ENCODE peak calls at places on chromosomes 12 and 14, in ten cellular contexts. T is heart left ventricle; K is SK-N-SH; L is CD8-positive, alpha-beta T cell; O is effector memory CD4-positive, alpha-beta T cell; M is brain microvascular endothelial cell; Y is fibroblast of mammary gland; N is lower leg skin; U is ascending aorta; S is NB4. R is an unnamed sample.

GRCh38 chr12:26566670-26567069 is 266.3 kb downstream of the ITPR2 start:
- DNase-seq in T (no peak), K (no peak), L (no peak), O (no peak), M (no peak), Y (peak), N (no peak), U (no peak), S (no peak), R (no peak)

GRCh38 chr14:96424104-96424989 is 32.4 kb downstream of the AK7 start:
- DNase-seq in T (no peak), K (peak), L (peak), O (no peak), M (peak), Y (peak), N (no peak), U (no peak), S (peak), R (no peak)

GRCh38 chr12:12185424-12185823 is 81.4 kb downstream of the LRP6 start:
- DNase-seq in T (no peak), K (no peak), L (no peak), O (no peak), M (no peak), Y (no peak), N (no peak), U (no peak), S (no peak), R (no peak)

GRCh38 chr12:89177802-89178201 is 174.5 kb downstream of the DUSP6 start:
- DNase-seq in T (no peak), K (no peak), L (no peak), O (no peak), M (no peak), Y (no peak), N (no peak), U (no peak), S (no peak), R (no peak)

GRCh38 chr14:35146711-35147149 is 24.4 kb downstream of the PRORP start:
- DNase-seq in T (no peak), K (no peak), L (no peak), O (no peak), M (no peak), Y (no peak), N (no peak), U (no peak), S (no peak), R (no peak)

GRCh38 chr12:59579616-59580015 is 16.2 kb upstream of the SLC16A7 start:
- DNase-seq in T (no peak), K (no peak), L (no peak), O (no peak), M (no peak), Y (no peak), N (no peak), U (no peak), S (no peak), R (no peak)

GRCh38 chr14:68672609-68673285 is 120.1 kb downstream of the ZFP36L1 start:
- DNase-seq in T (no peak), K (no peak), L (no peak), O (no peak), M (no peak), Y (peak), N (no peak), U (no peak), S (no peak), R (no peak)

GRCh38 chr14:73025544-73025943 is 1.4 kb downstream of the ZFYVE1 start:
- DNase-seq in T (no peak), K (no peak), L (no peak), O (no peak), M (no peak), Y (peak), N (no peak), U (no peak), S (no peak), R (no peak)

GRCh38 chr14:50410921-50411320 is 14.2 kb upstream of the CDKL1 start:
- DNase-seq in T (no peak), K (no peak), L (no peak), O (no peak), M (no peak), Y (peak), N (no peak), U (no peak), S (no peak), R (no peak)

GRCh38 chr12:43291516-43291915 is 260.5 kb downstream of the ADAMTS20 start:
- DNase-seq in T (no peak), K (no peak), L (no peak), O (no peak), M (peak), Y (peak), N (no peak), U (no peak), S (no peak), R (no peak)

GRCh38 chr14:73723799-73724621 is 9.8 kb upstream of the PNMA1 start:
- DNase-seq in T (peak), K (peak), L (no peak), O (no peak), M (peak), Y (peak), N (peak), U (peak), S (peak), R (no peak)

GRCh38 chr14:81453166-81453766 is 53.1 kb upstream of the STON2 start:
- DNase-seq in T (no peak), K (peak), L (peak), O (no peak), M (peak), Y (peak), N (peak), U (no peak), S (peak), R (no peak)

GRCh38 chr12:14928946-14929345 is 9.4 kb downstream of the ERP27 start:
- DNase-seq in T (no peak), K (no peak), L (no peak), O (no peak), M (no peak), Y (no peak), N (no peak), U (no peak), S (no peak), R (no peak)

GRCh38 chr14:96051642-96052540 is 12.7 kb downstream of the C14orf132 start:
- DNase-seq in T (no peak), K (no peak), L (no peak), O (no peak), M (no peak), Y (no peak), N (no peak), U (peak), S (peak), R (peak)

GRCh38 chr12:114480309-114481199 is 74.6 kb upstream of the TBX5 start:
- DNase-seq in T (no peak), K (no peak), L (no peak), O (no peak), M (no peak), Y (peak), N (no peak), U (no peak), S (no peak), R (no peak)

GRCh38 chr12:129067482-129067881 is 214.2 kb downstream of the GLT1D1 start:
- DNase-seq in T (no peak), K (peak), L (no peak), O (no peak), M (peak), Y (no peak), N (no peak), U (no peak), S (peak), R (no peak)

GRCh38 chr12:44812062-44812461 is 64.1 kb downstream of the NELL2 start:
- DNase-seq in T (no peak), K (no peak), L (peak), O (no peak), M (no peak), Y (peak), N (no peak), U (no peak), S (peak), R (no peak)

GRCh38 chr12:6946033-6946919 is 2.5 kb downstream of the C12orf57 start:
- DNase-seq in T (no peak), K (peak), L (peak), O (peak), M (no peak), Y (no peak), N (no peak), U (peak), S (no peak), R (no peak)

GRCh38 chr14:104106471-104106991 is 21.0 kb downstream of the ASPG start:
- DNase-seq in T (peak), K (no peak), L (no peak), O (no peak), M (no peak), Y (no peak), N (no peak), U (peak), S (no peak), R (no peak)

GRCh38 chr12:98758331-98758730 is 113.2 kb downstream of the APAF1 start:
- DNase-seq in T (peak), K (no peak), L (no peak), O (no peak), M (no peak), Y (peak), N (no peak), U (no peak), S (no peak), R (no peak)

GRCh38 chr14:100666403-100666802 is 60.3 kb upstream of the DLK1 start:
- DNase-seq in T (no peak), K (no peak), L (no peak), O (no peak), M (no peak), Y (no peak), N (no peak), U (no peak), S (no peak), R (no peak)

GRCh38 chr12:94545937-94546771 is 86.5 kb upstream of the CEP83 start:
- DNase-seq in T (peak), K (peak), L (no peak), O (no peak), M (peak), Y (peak), N (no peak), U (no peak), S (peak), R (peak)

GRCh38 chr12:106386836-106387555 is 29.4 kb downstream of the POLR3B start:
- DNase-seq in T (no peak), K (no peak), L (no peak), O (no peak), M (no peak), Y (peak), N (no peak), U (no peak), S (no peak), R (peak)

GRCh38 chr12:92552412-92553108 is 150.2 kb upstream of the PLEKHG7 start:
- DNase-seq in T (no peak), K (no peak), L (no peak), O (no peak), M (no peak), Y (no peak), N (no peak), U (no peak), S (no peak), R (no peak)

GRCh38 chr12:111322336-111323250 is 46.3 kb downstream of the PHETA1 start:
- DNase-seq in T (peak), K (no peak), L (no peak), O (no peak), M (no peak), Y (no peak), N (no peak), U (no peak), S (no peak), R (no peak)

GRCh38 chr12:45130881-45131281 is 80.0 kb upstream of the DBX2 start:
- DNase-seq in T (peak), K (peak), L (peak), O (no peak), M (peak), Y (peak), N (peak), U (peak), S (peak), R (peak)

GRCh38 chr14:49051328-49052060 is 534.7 kb downstream of the RPS29 start:
- DNase-seq in T (no peak), K (no peak), L (no peak), O (no peak), M (peak), Y (peak), N (no peak), U (no peak), S (no peak), R (no peak)

GRCh38 chr12:49825360-49825970 is 2.7 kb downstream of the NCKAP5L start:
- DNase-seq in T (peak), K (no peak), L (no peak), O (no peak), M (peak), Y (peak), N (no peak), U (peak), S (peak), R (peak)

GRCh38 chr12:49824416-49824815 is 3.8 kb downstream of the NCKAP5L start:
- DNase-seq in T (no peak), K (no peak), L (no peak), O (no peak), M (no peak), Y (no peak), N (no peak), U (no peak), S (no peak), R (no peak)

GRCh38 chr12:49827351-49828099 is 688 bp downstream of the NCKAP5L start:
- DNase-seq in T (peak), K (peak), L (peak), O (peak), M (peak), Y (peak), N (no peak), U (peak), S (peak), R (peak)

GRCh38 chr12:49824886-49825285 is 3.3 kb downstream of the NCKAP5L start:
- DNase-seq in T (no peak), K (no peak), L (no peak), O (no peak), M (peak), Y (peak), N (no peak), U (no peak), S (peak), R (peak)

DNA sequence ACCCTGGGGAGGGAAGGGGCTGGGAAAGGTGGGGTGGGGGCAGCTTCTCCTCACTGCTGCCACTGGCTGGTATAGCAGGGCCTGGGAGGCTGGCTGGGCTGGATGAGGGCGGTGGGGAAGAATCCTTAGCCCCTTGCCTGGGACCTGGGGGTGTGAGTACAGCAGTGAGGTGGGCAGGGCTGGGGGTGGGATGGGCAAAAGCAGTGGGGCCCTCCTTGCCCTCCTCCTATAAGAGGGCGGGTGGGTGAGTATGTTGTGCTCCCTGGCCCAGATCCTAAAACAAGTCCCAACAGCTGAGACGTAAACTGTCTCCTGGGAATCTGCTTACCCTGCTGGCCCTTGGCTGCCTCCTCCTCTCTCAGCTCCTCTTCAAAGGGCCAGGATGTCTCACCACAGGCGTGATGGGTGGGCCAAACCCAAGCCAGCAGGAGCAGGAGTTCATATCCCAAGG is 2.2 kb downstream of the NCKAP5L start:
- DNase-seq in T (no peak), K (no peak), L (no peak), O (no peak), M (no peak), Y (peak), N (no peak), U (no peak), S (no peak), R (peak)
- H3K4me3 ChIP-seq in T (peak), K (no peak), L (no peak), O (no peak), M (no peak), Y (peak), N (no peak), U (peak), S (no peak), R (peak)

GRCh38 chr12:57725851-57726150 is 12.7 kb downstream of the AGAP2 start:
- DNase-seq in T (no peak), K (no peak), L (no peak), O (no peak), M (no peak), Y (no peak), N (no peak), U (no peak), S (no peak), R (no peak)
- H3K4me3 ChIP-seq in T (peak), K (peak), L (no peak), O (no peak), M (peak), Y (peak), N (peak), U (peak), S (no peak), R (peak)

GRCh38 chr12:49962861-49963765 is 1.4 kb downstream of the AQP5 start:
- DNase-seq in T (peak), K (no peak), L (no peak), O (no peak), M (no peak), Y (no peak), N (no peak), U (peak), S (no peak), R (no peak)

GRCh38 chr12:49966511-49967041 is 4.9 kb downstream of the AQP5 start:
- DNase-seq in T (no peak), K (no peak), L (no peak), O (no peak), M (no peak), Y (no peak), N (no peak), U (no peak), S (no peak), R (peak)

GRCh38 chr12:49963976-49964815 is 2.5 kb downstream of the AQP5 start:
- DNase-seq in T (no peak), K (no peak), L (no peak), O (no peak), M (no peak), Y (no peak), N (no peak), U (no peak), S (no peak), R (no peak)

GRCh38 chr12:49965836-49966235 is 4.2 kb downstream of the AQP5 start:
- DNase-seq in T (no peak), K (no peak), L (no peak), O (no peak), M (no peak), Y (no peak), N (no peak), U (no peak), S (no peak), R (peak)

DNA sequence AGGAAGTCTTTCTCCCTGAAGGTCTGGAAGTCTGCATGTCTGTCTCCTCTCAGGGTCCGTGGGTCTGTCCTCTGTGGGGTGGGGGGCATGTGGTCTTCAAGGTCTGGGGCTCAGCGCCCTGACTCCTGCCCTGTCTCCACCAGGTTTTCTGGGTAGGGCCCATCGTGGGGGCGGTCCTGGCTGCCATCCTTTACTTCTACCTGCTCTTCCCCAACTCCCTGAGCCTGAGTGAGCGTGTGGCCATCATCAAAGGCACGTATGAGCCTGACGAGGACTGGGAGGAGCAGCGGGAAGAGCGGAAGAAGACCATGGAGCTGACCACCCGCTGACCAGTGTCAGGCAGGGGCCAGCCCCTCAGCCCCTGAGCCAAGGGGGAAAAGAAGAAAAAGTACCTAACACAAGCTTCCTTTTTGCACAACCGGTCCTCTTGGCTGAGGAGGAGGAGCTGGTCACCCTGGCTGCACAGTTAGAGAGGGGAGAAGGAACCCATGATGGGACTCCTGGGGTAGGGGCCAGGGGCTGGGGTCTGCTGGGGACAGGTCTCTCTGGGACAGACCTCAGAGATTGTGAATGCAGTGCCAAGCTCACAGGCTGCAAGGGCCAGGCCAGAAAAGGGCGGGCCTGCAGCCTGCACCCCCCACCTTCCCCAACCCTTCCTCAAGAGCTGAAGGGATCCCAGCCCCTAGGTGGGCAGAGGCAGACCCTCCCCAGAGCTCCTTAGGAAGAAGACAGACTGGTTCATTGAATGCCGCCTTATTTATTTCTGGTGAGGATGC is 3.4 kb downstream of the AQP5 start:
- DNase-seq in T (no peak), K (no peak), L (no peak), O (no peak), M (no peak), Y (no peak), N (no peak), U (no peak), S (no peak), R (no peak)
- H3K4me3 ChIP-seq in T (no peak), K (no peak), L (no peak), O (no peak), M (no peak), Y (no peak), N (no peak), U (no peak), S (no peak), R (no peak)

GRCh38 chr12:55718650-55719275 is 1.4 kb upstream of the RDH5 start:
- DNase-seq in T (no peak), K (no peak), L (no peak), O (no peak), M (no peak), Y (peak), N (no peak), U (no peak), S (no peak), R (no peak)
- H3K4me3 ChIP-seq in T (no peak), K (no peak), L (no peak), O (no peak), M (no peak), Y (no peak), N (no peak), U (peak), S (no peak), R (no peak)

GRCh38 chr14:38139926-38140325 is 67.8 kb upstream of the SSTR1 start:
- DNase-seq in T (no peak), K (no peak), L (no peak), O (no peak), M (no peak), Y (no peak), N (no peak), U (no peak), S (no peak), R (no peak)

GRCh38 chr14:38138581-38139138 is 69.0 kb upstream of the SSTR1 start:
- DNase-seq in T (no peak), K (no peak), L (no peak), O (no peak), M (no peak), Y (peak), N (no peak), U (no peak), S (peak), R (no peak)

GRCh38 chr14:38143170-38143569 is 64.5 kb upstream of the SSTR1 start:
- DNase-seq in T (no peak), K (no peak), L (no peak), O (no peak), M (no peak), Y (peak), N (no peak), U (no peak), S (no peak), R (no peak)

GRCh38 chr14:38145142-38145541 is 62.6 kb upstream of the SSTR1 start:
- DNase-seq in T (no peak), K (no peak), L (no peak), O (no peak), M (no peak), Y (no peak), N (peak), U (no peak), S (no peak), R (no peak)

DNA sequence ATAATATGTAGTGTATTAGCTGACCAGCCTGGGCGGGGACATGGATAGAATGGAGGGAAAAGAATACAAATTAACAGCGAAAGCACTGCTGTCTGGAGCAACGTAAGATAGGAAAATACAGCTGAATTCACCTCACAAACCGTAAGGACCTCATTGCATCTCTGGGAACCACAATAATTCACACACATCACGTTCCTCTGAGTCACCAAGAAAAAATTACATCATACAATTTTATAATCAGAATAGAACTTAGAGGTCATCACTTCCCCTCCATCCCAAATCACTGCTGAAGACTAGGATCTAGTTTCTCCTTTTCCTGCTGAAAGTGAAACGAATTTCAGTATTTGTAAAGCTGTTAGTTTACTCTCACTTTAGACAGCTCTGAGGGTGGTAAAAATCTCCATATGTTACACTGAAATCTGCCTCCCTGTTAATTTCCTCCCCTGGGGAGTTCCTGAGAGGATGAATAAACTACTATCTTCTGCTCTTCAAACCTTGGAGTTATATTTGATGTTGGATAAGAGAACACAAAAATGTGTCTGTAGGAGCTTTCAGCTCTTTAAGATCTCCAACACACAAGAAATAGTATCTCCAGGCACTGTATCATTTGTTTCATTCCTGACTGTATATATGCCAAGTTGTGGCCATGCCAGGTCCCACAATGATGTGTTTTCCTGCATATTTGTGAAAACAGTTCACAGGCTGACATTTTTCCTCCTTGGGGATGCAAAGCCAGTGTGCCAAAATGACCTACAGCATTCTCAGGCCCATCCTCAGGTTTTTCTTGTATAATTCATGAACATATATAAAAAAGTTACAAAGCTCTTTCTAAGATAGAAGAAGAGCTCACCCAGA is 63.8 kb upstream of the SSTR1 start:
- DNase-seq in T (no peak), K (no peak), L (no peak), O (no peak), M (peak), Y (peak), N (no peak), U (no peak), S (no peak), R (peak)
- H3K4me3 ChIP-seq in T (no peak), K (no peak), L (no peak), O (no peak), M (no peak), Y (no peak), N (no peak), U (no peak), S (no peak), R (no peak)